ENCODE peak calls at places on chromosomes 16 and 17, in four cellular contexts. P is A549, X is cardiac muscle cell, F is cardiac fibroblast. D is an unnamed sample.

GRCh38 chr16:4183258-4184037 is 58.4 kb downstream of the SRL start:
- DNase-seq in F (peak), P (peak), X (peak), D (peak)

GRCh38 chr16:73026754-73027654 is 20.9 kb downstream of the ZFHX3 start:
- DNase-seq in X (no peak), P (no peak), F (no peak), D (no peak)

GRCh38 chr17:20991276-20992037 is 51.4 kb downstream of the USP22 start:
- DNase-seq in X (no peak), F (no peak), P (no peak), D (no peak)

GRCh38 chr17:67779098-67779672 is 46.1 kb upstream of the BPTF start:
- DNase-seq in F (peak), X (peak), P (peak), D (peak)

GRCh38 chr16:47779201-47780016 is 318.3 kb downstream of the PHKB start:
- DNase-seq in P (no peak), F (peak), X (peak), D (peak)

GRCh38 chr16:65153365-65154105 is 31.7 kb upstream of the CDH11 start:
- DNase-seq in P (no peak), F (no peak), X (no peak), D (no peak)

GRCh38 chr17:7997186-7997585 is 5.2 kb upstream of the GUCY2D start:
- DNase-seq in F (peak), X (peak), P (peak), D (peak)

GRCh38 chr16:29757950-29758466 is 12.2 kb upstream of the C16orf54 start:
- DNase-seq in F (peak), X (peak), P (no peak), D (peak)

GRCh38 chr16:71865173-71865863 is 18.7 kb downstream of the ZNF821 start:
- DNase-seq in P (no peak), F (no peak), X (no peak), D (no peak)

GRCh38 chr17:65485388-65486299 is 75.8 kb downstream of the AXIN2 start:
- DNase-seq in F (peak), X (peak), P (no peak), D (peak)

GRCh38 chr17:42679492-42680330 is 1.9 kb downstream of the CCR10 start:
- DNase-seq in F (peak), X (peak), P (peak), D (peak)

GRCh38 chr16:30484887-30485286 is 12.3 kb downstream of the ITGAL start:
- DNase-seq in F (peak), X (no peak), P (no peak), D (no peak)

GRCh38 chr16:10684541-10685151 is 10.1 kb downstream of the TEKT5 start:
- DNase-seq in X (no peak), F (no peak), P (no peak), D (no peak)

GRCh38 chr16:74931445-74931844 is 53.5 kb downstream of the WDR59 start:
- DNase-seq in F (no peak), P (no peak), X (no peak), D (no peak)

GRCh38 chr16:48393843-48394703 is 8.9 kb upstream of the SIAH1 start:
- DNase-seq in P (no peak), X (peak), F (peak), D (peak)

GRCh38 chr17:30380106-30380420 is 1.3 kb downstream of the CPD start:
- DNase-seq in F (peak), P (no peak), X (no peak), D (peak)

GRCh38 chr17:1323336-1323735 is 43.9 kb downstream of the TRARG1 start:
- DNase-seq in F (no peak), X (peak), P (no peak), D (peak)

GRCh38 chr17:9432121-9432866 is 143.3 kb downstream of the STX8 start:
- DNase-seq in X (no peak), P (no peak), F (no peak), D (no peak)

GRCh38 chr17:1485748-1486376 is 6.6 kb downstream of the MYO1C start:
- DNase-seq in X (peak), F (peak), P (peak), D (peak)

GRCh38 chr17:78381601-78382168 is 3.2 kb downstream of the PGS1 start:
- DNase-seq in X (no peak), F (no peak), P (no peak), D (no peak)

GRCh38 chr17:19935169-19935568 is 42.5 kb downstream of the AKAP10 start:
- DNase-seq in F (no peak), P (no peak), X (no peak), D (no peak)

GRCh38 chr16:31113420-31114124 is 3.9 kb upstream of the KAT8 start:
- DNase-seq in X (no peak), P (no peak), F (no peak), D (no peak)

GRCh38 chr16:898761-899677 is 71.8 kb downstream of the LMF1 start:
- DNase-seq in P (no peak), F (no peak), X (no peak), D (no peak)

GRCh38 chr16:66480265-66481080 is 53.4 kb downstream of the BEAN1 start:
- DNase-seq in F (no peak), P (no peak), X (no peak), D (no peak)

GRCh38 chr16:70432304-70432799 is 6.5 kb downstream of the ST3GAL2 start:
- DNase-seq in P (no peak), X (peak), F (peak), D (no peak)

GRCh38 chr17:59152925-59153324 is 2.1 kb downstream of the SKA2 start:
- DNase-seq in P (no peak), X (no peak), F (no peak), D (no peak)
- H3K4me3 ChIP-seq in P (peak), X (peak), F (peak), D (peak)

GRCh38 chr17:58427807-58428206 is 10.5 kb upstream of the RNF43 start:
- DNase-seq in X (no peak), F (no peak), P (no peak), D (no peak)

GRCh38 chr17:58436805-58437239 is 19.5 kb upstream of the RNF43 start:
- DNase-seq in X (peak), P (no peak), F (no peak), D (no peak)

GRCh38 chr17:58432806-58433573 is 15.7 kb upstream of the RNF43 start:
- DNase-seq in X (no peak), F (no peak), P (no peak), D (no peak)
- TF ChIP-seq CTCF in X (peak), F (no peak), P (no peak), D (no peak)

DNA sequence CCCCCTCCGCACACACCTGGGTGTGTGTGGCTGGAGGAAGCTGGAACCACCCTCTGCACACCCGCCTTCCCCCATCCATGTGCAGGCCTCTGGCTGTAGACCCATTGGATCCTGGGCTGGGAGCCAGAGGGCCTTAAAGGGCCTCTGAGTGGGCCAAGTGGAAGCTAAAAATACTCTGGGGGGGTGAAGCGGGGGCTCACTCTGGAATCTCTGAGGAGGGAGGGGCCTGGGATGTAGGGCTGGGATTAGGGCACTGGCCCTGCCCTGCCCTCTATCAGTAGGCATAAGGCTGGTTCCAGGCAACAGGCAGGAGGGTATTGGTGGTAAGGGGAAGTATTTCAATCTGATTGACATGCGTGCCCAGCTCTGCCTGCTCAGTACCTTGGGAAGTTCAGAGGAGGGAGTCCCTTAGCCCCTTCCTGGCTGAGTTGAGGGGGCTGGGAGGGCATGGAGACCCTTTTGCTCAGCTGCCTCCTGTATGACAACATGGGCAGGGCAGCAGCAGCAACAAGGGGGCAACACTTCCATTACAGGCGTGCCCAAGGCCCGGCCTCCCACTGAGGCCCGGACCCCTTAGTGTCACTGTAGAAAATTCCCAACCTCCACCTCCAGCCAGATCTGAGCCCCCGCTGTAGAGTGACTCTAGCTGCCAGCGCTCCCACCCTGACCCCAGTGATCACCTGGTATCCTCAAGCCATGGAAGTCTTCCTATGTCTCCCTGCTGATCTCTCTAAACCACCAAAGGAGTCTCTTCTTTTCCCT is 5.2 kb downstream of the ITGA3 start:
- DNase-seq in P (no peak), F (peak), X (peak), D (peak)
- H3K4me3 ChIP-seq in P (peak), F (no peak), X (no peak), D (no peak)

DNA sequence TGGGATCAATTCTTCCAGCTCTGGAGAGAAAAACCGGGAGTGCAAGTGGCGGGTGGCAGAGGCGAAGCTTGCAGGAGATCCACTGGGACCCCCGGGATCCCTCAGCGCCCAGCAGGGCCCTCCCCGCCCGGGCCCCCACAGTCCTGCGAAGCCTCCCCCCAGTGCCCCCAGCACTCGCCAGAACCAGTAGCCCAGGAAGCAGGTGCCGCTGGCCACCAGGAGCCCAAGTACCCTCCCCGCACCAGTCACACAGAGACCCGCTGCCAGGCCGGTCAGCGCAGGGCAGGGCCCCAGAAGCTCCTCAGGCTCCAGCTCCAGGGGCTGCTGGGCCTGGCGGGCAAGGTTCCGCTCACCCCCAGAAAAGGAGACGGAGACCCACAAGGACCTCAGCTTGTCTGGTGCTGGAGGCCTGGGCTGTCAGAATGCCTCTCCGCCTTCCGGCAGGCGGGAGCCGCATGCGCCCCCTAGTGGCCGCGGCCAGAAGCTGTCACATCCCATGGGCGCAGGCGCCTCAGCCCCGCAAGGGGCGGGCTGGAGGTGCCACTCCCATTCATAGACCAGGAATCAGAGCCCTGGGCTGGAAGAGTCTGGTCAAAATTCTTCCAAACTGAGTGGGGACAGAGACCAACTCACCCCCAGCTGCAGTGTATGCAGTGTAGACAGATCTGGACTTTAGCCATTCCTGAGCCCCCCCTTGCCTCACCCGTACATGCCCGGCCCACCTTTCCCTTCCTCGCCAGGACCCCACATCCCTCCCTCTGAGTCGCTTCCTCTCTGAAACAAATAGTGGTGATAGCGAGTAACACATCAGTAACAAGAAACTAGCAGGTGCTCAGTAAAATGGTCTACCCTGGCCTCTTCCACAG is 1002.3 kb downstream of the KCNJ18 start:
- DNase-seq in P (no peak), F (no peak), X (no peak), D (no peak)
- TF ChIP-seq CTCF in P (peak), F (peak), X (peak), D (peak)

GRCh38 chr17:37643829-37644228 is 583 bp upstream of the DDX52 start:
- DNase-seq in P (peak), F (peak), X (peak), D (peak)
- H3K4me3 ChIP-seq in P (peak), F (peak), X (peak), D (peak)

GRCh38 chr17:36152639-36153120 is 23.8 kb downstream of the TBC1D3B start:
- DNase-seq in P (no peak), X (peak), F (peak), D (peak)
- TF ChIP-seq CTCF in P (no peak), X (peak), F (no peak), D (peak)

DNA sequence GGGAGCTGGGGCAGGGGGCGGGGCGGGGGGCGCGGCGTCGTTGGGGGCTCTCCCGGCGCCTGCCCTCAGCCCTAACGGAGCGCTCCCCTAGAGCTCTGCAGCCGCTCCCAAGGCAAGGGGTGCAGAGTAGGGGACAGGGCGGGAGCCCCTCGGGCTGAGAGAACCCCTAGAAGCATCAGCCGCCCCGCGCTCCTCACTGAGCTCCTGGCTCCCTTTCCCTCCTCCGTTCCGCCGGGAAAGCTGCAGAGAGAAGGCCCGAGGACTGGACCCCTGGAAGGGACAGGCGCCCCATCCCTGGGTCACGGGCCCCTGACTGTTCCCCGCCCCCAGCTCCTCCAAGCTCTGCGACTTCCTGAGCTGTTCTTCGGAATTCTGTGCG is 232 bp upstream of the PLXDC1 start:
- DNase-seq in X (no peak), F (no peak), P (no peak), D (no peak)
- H3K4me3 ChIP-seq in X (peak), F (no peak), P (no peak), D (no peak)

D was measured in fibroblast of the aortic adventitia.